ENCODE peak calls at places on chromosomes 16 and 17, in ten cellular contexts. One of them, this sample, is unnamed.

GRCh38 chr17:59353936-59354755 is 22.7 kb downstream of the YPEL2 start:
- DNase-seq in left ventricle myocardium inferior: no peak
- DNase-seq in Peyer's patch: no peak
- DNase-seq in A549: no peak
- DNase-seq in CD4-positive, alpha-beta T cell: no peak
- DNase-seq in AG04450: no peak
- DNase-seq in MCF 10A: no peak
- DNase-seq in GM23338: peak
- DNase-seq in mammary epithelial cell: no peak
- DNase-seq in breast epithelium: no peak
- DNase-seq in this sample: no peak

GRCh38 chr16:73000020-73000906 is 47.7 kb downstream of the ZFHX3 start:
- DNase-seq in AG04450: no peak
- DNase-seq in left ventricle myocardium inferior: peak
- DNase-seq in CD4-positive, alpha-beta T cell: no peak
- DNase-seq in GM23338: no peak
- DNase-seq in breast epithelium: no peak
- DNase-seq in Peyer's patch: no peak
- DNase-seq in mammary epithelial cell: peak
- DNase-seq in MCF 10A: peak
- DNase-seq in A549: no peak
- DNase-seq in this sample: no peak

GRCh38 chr17:29572691-29573557 is 4.4 kb downstream of the TP53I13 start:
- DNase-seq in CD4-positive, alpha-beta T cell: no peak
- DNase-seq in MCF 10A: no peak
- DNase-seq in breast epithelium: peak
- DNase-seq in A549: no peak
- DNase-seq in AG04450: no peak
- DNase-seq in left ventricle myocardium inferior: peak
- DNase-seq in Peyer's patch: peak
- DNase-seq in mammary epithelial cell: no peak
- DNase-seq in GM23338: peak
- DNase-seq in this sample: no peak

GRCh38 chr17:1965556-1966273 is 59.4 kb downstream of the RTN4RL1 start:
- DNase-seq in breast epithelium: no peak
- DNase-seq in A549: no peak
- DNase-seq in GM23338: no peak
- DNase-seq in AG04450: no peak
- DNase-seq in CD4-positive, alpha-beta T cell: no peak
- DNase-seq in left ventricle myocardium inferior: no peak
- DNase-seq in Peyer's patch: no peak
- DNase-seq in MCF 10A: no peak
- DNase-seq in mammary epithelial cell: no peak
- DNase-seq in this sample: no peak

GRCh38 chr16:21952040-21952792 is 945 bp upstream of the UQCRC2 start:
- DNase-seq in Peyer's patch: peak
- DNase-seq in left ventricle myocardium inferior: peak
- DNase-seq in MCF 10A: peak
- DNase-seq in A549: peak
- DNase-seq in CD4-positive, alpha-beta T cell: peak
- DNase-seq in mammary epithelial cell: peak
- DNase-seq in GM23338: peak
- DNase-seq in breast epithelium: peak
- DNase-seq in AG04450: no peak
- DNase-seq in this sample: peak

GRCh38 chr16:11080999-11081630 is 136.8 kb downstream of the CLEC16A start:
- DNase-seq in left ventricle myocardium inferior: no peak
- DNase-seq in MCF 10A: no peak
- DNase-seq in Peyer's patch: no peak
- DNase-seq in AG04450: no peak
- DNase-seq in CD4-positive, alpha-beta T cell: no peak
- DNase-seq in A549: no peak
- DNase-seq in mammary epithelial cell: no peak
- DNase-seq in GM23338: no peak
- DNase-seq in breast epithelium: no peak
- DNase-seq in this sample: no peak

GRCh38 chr16:77289331-77289809 is 90.2 kb downstream of the SYCE1L start:
- DNase-seq in Peyer's patch: no peak
- DNase-seq in breast epithelium: no peak
- DNase-seq in AG04450: no peak
- DNase-seq in CD4-positive, alpha-beta T cell: no peak
- DNase-seq in GM23338: no peak
- DNase-seq in mammary epithelial cell: peak
- DNase-seq in MCF 10A: peak
- DNase-seq in left ventricle myocardium inferior: no peak
- DNase-seq in A549: peak
- DNase-seq in this sample: no peak

GRCh38 chr16:72983728-72984350 is 64.1 kb downstream of the ZFHX3 start:
- DNase-seq in CD4-positive, alpha-beta T cell: no peak
- DNase-seq in A549: no peak
- DNase-seq in MCF 10A: no peak
- DNase-seq in mammary epithelial cell: no peak
- DNase-seq in GM23338: no peak
- DNase-seq in Peyer's patch: no peak
- DNase-seq in AG04450: no peak
- DNase-seq in breast epithelium: no peak
- DNase-seq in left ventricle myocardium inferior: no peak
- DNase-seq in this sample: no peak

GRCh38 chr16:84119368-84119767 is 2.6 kb upstream of the MBTPS1 start:
- DNase-seq in GM23338: no peak
- DNase-seq in MCF 10A: peak
- DNase-seq in AG04450: no peak
- DNase-seq in left ventricle myocardium inferior: no peak
- DNase-seq in Peyer's patch: no peak
- DNase-seq in A549: no peak
- DNase-seq in mammary epithelial cell: peak
- DNase-seq in breast epithelium: no peak
- DNase-seq in CD4-positive, alpha-beta T cell: no peak
- DNase-seq in this sample: peak

GRCh38 chr16:84116720-84117481 is at the start of gene MBTPS1:
- DNase-seq in Peyer's patch: peak
- DNase-seq in A549: peak
- DNase-seq in MCF 10A: peak
- DNase-seq in CD4-positive, alpha-beta T cell: peak
- DNase-seq in left ventricle myocardium inferior: peak
- DNase-seq in mammary epithelial cell: peak
- DNase-seq in breast epithelium: peak
- DNase-seq in GM23338: peak
- DNase-seq in AG04450: peak
- DNase-seq in this sample: peak

GRCh38 chr16:84120023-84120422 is 3.3 kb upstream of the MBTPS1 start:
- DNase-seq in CD4-positive, alpha-beta T cell: no peak
- DNase-seq in Peyer's patch: no peak
- DNase-seq in AG04450: no peak
- DNase-seq in GM23338: no peak
- DNase-seq in MCF 10A: no peak
- DNase-seq in mammary epithelial cell: no peak
- DNase-seq in left ventricle myocardium inferior: no peak
- DNase-seq in A549: no peak
- DNase-seq in breast epithelium: no peak
- DNase-seq in this sample: no peak

GRCh38 chr16:84117482-84117843 is 721 bp upstream of the MBTPS1 start:
- DNase-seq in A549: peak
- DNase-seq in GM23338: peak
- DNase-seq in CD4-positive, alpha-beta T cell: no peak
- DNase-seq in breast epithelium: no peak
- DNase-seq in Peyer's patch: peak
- DNase-seq in left ventricle myocardium inferior: no peak
- DNase-seq in MCF 10A: no peak
- DNase-seq in mammary epithelial cell: no peak
- DNase-seq in AG04450: no peak
- DNase-seq in this sample: peak

DNA sequence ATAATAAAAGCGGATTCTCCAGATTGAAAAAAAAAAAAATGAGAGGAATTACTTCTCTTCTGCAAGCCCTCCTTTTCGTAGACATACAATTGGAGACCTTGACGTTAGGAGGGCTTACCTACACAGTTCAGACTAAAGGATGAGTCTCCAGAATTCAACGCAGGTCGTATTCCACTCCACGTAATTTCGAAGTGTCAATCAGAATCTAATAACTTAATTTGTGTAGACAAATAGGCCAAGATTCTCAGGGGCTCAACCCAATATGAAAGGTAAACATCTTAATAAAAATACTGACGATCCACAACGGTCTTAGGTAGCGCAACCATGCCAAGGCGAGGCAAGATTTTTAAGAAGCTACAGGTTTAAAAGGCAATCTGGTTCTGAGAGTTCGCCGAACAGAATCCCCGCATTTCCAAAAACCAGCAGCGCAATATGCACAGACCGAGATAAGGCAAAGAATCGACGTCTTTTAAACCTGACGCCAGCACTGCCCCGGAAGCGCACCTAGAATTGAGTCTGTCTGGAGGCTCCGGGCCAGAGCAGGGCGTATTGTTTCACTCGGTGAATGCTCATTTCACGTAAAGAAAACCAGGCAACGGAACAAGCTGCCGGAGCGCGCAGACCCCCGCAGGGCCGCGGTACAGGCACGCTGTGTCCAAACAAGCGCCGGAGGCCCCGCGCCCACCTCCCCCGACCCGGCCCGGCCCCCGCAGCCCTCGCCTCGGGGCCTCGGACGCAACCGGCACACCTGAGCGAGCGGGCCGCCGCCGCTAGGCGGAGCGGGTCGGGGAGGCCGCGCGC is 623 bp downstream of the MBTPS1 start:
- DNase-seq in breast epithelium: no peak
- DNase-seq in MCF 10A: peak
- DNase-seq in CD4-positive, alpha-beta T cell: peak
- DNase-seq in mammary epithelial cell: peak
- DNase-seq in left ventricle myocardium inferior: no peak
- DNase-seq in Peyer's patch: peak
- DNase-seq in GM23338: no peak
- DNase-seq in A549: peak
- DNase-seq in AG04450: no peak
- DNase-seq in this sample: peak
- TF ChIP-seq CTCF in breast epithelium: no peak
- TF ChIP-seq CTCF in MCF 10A: peak
- TF ChIP-seq CTCF in CD4-positive, alpha-beta T cell: no peak
- TF ChIP-seq CTCF in mammary epithelial cell: peak
- TF ChIP-seq CTCF in left ventricle myocardium inferior: peak
- TF ChIP-seq CTCF in Peyer's patch: no peak
- TF ChIP-seq CTCF in GM23338: no peak
- TF ChIP-seq CTCF in A549: no peak
- TF ChIP-seq CTCF in AG04450: no peak
- TF ChIP-seq CTCF in this sample: no peak

DNA sequence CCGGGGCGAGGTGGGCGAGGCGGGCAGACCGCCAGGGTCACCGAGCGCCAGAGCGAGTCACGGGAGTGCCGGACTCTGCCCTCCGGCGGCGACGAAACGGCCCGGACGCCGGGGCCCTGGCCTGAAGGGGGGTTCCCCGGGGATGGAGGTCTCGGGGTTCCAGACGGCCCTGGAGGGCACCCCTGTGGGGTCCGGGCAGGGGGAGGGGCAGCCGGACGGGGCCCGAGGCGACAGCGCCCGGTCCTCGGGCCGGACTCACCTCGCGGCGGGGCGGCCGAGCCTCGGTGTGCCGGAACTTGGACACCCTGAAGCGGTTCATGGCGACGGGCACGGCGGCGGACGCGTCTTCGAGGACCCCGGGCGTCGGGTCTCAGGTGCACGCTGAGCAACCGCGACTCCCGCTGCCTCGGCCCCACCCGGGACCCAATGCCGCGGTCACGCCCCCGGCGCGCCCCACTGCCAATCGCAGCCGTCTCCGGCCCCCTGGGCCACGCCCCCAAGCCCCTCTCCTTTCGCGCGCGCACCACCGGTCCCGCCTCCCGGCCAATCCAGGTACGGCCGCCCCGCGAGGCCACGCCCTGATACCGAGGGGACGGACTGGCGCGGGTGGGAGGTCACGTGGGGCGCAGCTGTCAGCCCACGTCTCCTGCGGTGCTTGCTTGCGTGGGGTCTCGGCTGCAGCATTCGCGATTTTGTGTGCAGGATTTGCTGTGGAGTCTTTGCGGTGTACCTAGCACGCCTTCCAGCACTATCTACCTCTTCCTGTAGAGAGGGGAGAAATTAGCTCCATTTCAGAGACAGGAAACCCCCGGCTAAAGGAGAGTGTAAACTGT is at the start of gene CORO7:
- DNase-seq in breast epithelium: peak
- DNase-seq in left ventricle myocardium inferior: peak
- DNase-seq in AG04450: no peak
- DNase-seq in GM23338: peak
- DNase-seq in MCF 10A: peak
- DNase-seq in A549: peak
- DNase-seq in CD4-positive, alpha-beta T cell: peak
- DNase-seq in Peyer's patch: peak
- DNase-seq in mammary epithelial cell: peak
- DNase-seq in this sample: peak
- TF ChIP-seq CTCF in breast epithelium: no peak
- TF ChIP-seq CTCF in left ventricle myocardium inferior: no peak
- TF ChIP-seq CTCF in AG04450: no peak
- TF ChIP-seq CTCF in GM23338: no peak
- TF ChIP-seq CTCF in MCF 10A: no peak
- TF ChIP-seq CTCF in A549: no peak
- TF ChIP-seq CTCF in CD4-positive, alpha-beta T cell: no peak
- TF ChIP-seq CTCF in Peyer's patch: peak
- TF ChIP-seq CTCF in mammary epithelial cell: no peak
- TF ChIP-seq CTCF in this sample: no peak

GRCh38 chr17:44414394-44415155 is 25.1 kb upstream of the ITGA2B start:
- DNase-seq in MCF 10A: no peak
- DNase-seq in A549: no peak
- DNase-seq in AG04450: no peak
- DNase-seq in GM23338: no peak
- DNase-seq in left ventricle myocardium inferior: no peak
- DNase-seq in Peyer's patch: no peak
- DNase-seq in breast epithelium: no peak
- DNase-seq in mammary epithelial cell: no peak
- DNase-seq in CD4-positive, alpha-beta T cell: no peak
- DNase-seq in this sample: no peak

GRCh38 chr17:44408786-44409185 is 19.3 kb upstream of the ITGA2B start:
- DNase-seq in mammary epithelial cell: no peak
- DNase-seq in A549: no peak
- DNase-seq in Peyer's patch: no peak
- DNase-seq in left ventricle myocardium inferior: no peak
- DNase-seq in MCF 10A: no peak
- DNase-seq in AG04450: no peak
- DNase-seq in breast epithelium: no peak
- DNase-seq in GM23338: no peak
- DNase-seq in CD4-positive, alpha-beta T cell: no peak
- DNase-seq in this sample: no peak

DNA sequence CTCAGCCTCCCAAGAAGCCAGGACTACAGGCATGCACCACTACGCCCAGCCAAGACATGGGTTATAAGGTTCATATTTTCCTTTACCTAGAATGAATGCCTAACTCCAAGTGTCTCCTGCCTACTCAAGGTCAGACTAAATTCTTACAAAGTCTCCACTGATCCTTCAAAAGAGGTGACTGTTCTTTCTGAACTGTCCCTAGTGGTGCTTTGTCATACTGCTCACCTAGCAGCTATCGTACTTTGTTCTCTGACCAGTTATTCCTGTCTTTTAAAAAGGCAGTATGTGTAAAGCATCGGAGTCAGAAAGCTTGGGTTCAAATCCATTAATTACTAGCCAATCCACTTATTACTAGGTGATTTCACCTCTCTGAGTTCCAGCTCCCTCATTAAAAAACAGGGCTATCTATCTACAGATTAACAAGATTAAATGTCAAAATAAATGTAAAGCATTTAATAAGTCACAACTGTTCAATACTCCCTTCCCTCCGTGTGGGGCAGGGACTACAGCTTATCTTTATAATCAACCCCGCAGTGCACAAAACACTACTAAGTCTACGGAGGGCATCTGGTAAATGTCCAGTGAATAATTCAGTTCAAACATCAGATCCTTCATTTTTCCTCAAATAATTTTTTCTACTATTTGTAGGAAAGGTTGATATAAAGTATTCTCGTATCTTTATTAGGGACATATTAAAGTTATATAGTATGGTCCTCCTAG is 20.0 kb upstream of the ITGA2B start:
- DNase-seq in A549: no peak
- DNase-seq in left ventricle myocardium inferior: no peak
- DNase-seq in GM23338: peak
- DNase-seq in Peyer's patch: no peak
- DNase-seq in CD4-positive, alpha-beta T cell: no peak
- DNase-seq in breast epithelium: no peak
- DNase-seq in mammary epithelial cell: no peak
- DNase-seq in MCF 10A: no peak
- DNase-seq in AG04450: no peak
- DNase-seq in this sample: no peak
- TF ChIP-seq CTCF in A549: no peak
- TF ChIP-seq CTCF in left ventricle myocardium inferior: no peak
- TF ChIP-seq CTCF in GM23338: peak
- TF ChIP-seq CTCF in Peyer's patch: peak
- TF ChIP-seq CTCF in CD4-positive, alpha-beta T cell: no peak
- TF ChIP-seq CTCF in breast epithelium: no peak
- TF ChIP-seq CTCF in mammary epithelial cell: no peak
- TF ChIP-seq CTCF in MCF 10A: no peak
- TF ChIP-seq CTCF in AG04450: no peak
- TF ChIP-seq CTCF in this sample: no peak

DNA sequence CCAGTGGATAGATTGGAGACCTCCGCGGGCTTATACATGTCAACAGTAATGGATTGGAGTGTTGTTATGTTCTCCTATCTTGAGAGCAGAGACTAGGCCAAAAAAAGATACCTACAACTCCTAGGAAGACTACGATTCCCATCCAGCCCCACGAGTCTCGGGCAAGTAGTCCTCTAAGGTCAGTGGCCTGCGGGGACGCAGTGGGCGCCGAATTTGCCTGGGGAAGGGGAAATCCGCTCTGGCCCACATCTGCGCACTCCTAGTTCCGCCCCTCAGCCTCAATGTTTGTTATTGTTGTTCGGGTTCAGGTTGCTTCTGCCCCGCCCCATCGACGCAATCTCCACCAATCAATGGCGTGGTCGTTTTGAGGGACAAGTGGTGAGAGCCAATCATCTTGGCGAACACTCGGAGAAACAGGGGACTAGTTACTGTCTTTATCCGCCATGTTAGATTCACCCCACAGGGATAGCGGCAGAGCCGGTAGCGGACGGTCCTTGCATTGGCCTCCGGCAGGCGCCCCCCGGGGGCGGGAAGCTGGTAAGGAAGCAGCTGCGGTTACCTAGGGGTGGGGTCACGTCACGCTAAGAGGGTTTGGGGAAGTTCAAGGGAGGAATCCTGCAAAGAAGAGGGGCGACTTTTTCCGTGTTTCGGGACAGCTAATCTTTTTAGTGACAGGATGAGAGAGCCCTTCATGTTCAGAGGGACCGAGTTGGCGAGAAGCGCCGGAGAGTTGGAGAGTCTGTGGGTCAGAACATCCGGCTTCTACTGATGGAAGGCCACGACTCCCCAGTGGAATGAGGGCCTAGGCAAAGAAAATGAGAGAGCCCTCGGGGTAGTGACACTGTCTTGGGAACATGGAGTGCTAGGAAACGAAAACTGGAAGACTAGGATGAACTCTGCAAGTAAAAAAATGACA is at the start of gene NBR1:
- DNase-seq in left ventricle myocardium inferior: peak
- DNase-seq in mammary epithelial cell: peak
- DNase-seq in breast epithelium: peak
- DNase-seq in AG04450: peak
- DNase-seq in CD4-positive, alpha-beta T cell: peak
- DNase-seq in A549: peak
- DNase-seq in MCF 10A: peak
- DNase-seq in GM23338: peak
- DNase-seq in Peyer's patch: peak
- DNase-seq in this sample: peak
- TF ChIP-seq CTCF in left ventricle myocardium inferior: peak
- TF ChIP-seq CTCF in mammary epithelial cell: no peak
- TF ChIP-seq CTCF in breast epithelium: no peak
- TF ChIP-seq CTCF in AG04450: peak
- TF ChIP-seq CTCF in CD4-positive, alpha-beta T cell: no peak
- TF ChIP-seq CTCF in A549: no peak
- TF ChIP-seq CTCF in MCF 10A: no peak
- TF ChIP-seq CTCF in GM23338: peak
- TF ChIP-seq CTCF in Peyer's patch: peak
- TF ChIP-seq CTCF in this sample: no peak

This sample was measured in RWPE1.